ENCODE peak calls at places on chromosomes 2 and 18, in nine cellular contexts. R, U, J, I, F, T, Y, E and Z are unnamed samples.

GRCh38 chr18:55735199-55735855 is 147.3 kb upstream of the TCF4 start:
- DNase-seq in R (no peak), Y (no peak), T (no peak), F (no peak), J (no peak), I (no peak), E (no peak), U (no peak), Z (no peak)

GRCh38 chr2:47221039-47221438 is 65.9 kb upstream of the STPG4 start:
- DNase-seq in E (peak), F (no peak), J (no peak), T (no peak), I (no peak), Y (no peak), R (peak), U (no peak), Z (no peak)

GRCh38 chr2:1546023-1546591 is 132.8 kb downstream of the TPO start:
- DNase-seq in E (peak), J (peak), R (peak), F (no peak), I (no peak), Y (peak), T (no peak), U (no peak), Z (peak)

GRCh38 chr2:214801768-214802397 is 7.6 kb downstream of the BARD1 start:
- DNase-seq in T (no peak), F (no peak), R (no peak), I (no peak), J (no peak), Y (no peak), E (no peak), U (no peak), Z (no peak)

GRCh38 chr2:16293398-16293797 is 353.0 kb downstream of the MYCN start:
- DNase-seq in I (no peak), F (no peak), R (no peak), U (no peak), T (no peak), Y (no peak), J (no peak), E (no peak), Z (no peak)

GRCh38 chr2:144332356-144333143 is 187.4 kb downstream of the ZEB2 start:
- DNase-seq in T (peak), Y (peak), U (peak), I (peak), R (peak), E (peak), F (peak), J (peak), Z (peak)

GRCh38 chr2:35080231-35080905 is 1275.2 kb upstream of the CRIM1 start:
- DNase-seq in U (no peak), R (peak), T (no peak), E (peak), J (no peak), F (no peak), Y (no peak), I (no peak), Z (no peak)

GRCh38 chr2:44305882-44306281 is 30.6 kb downstream of the SLC3A1 start:
- DNase-seq in I (no peak), U (no peak), R (no peak), F (no peak), J (no peak), T (no peak), Y (no peak), E (no peak), Z (no peak)

GRCh38 chr2:172095146-172095904 is 7.4 kb downstream of the DLX2 start:
- DNase-seq in Y (peak), F (no peak), J (peak), U (peak), E (peak), T (peak), R (peak), I (peak), Z (peak)

GRCh38 chr2:230821261-230821990 is 43.3 kb upstream of the ITM2C start:
- DNase-seq in F (no peak), R (no peak), E (no peak), I (no peak), Y (no peak), J (no peak), T (no peak), U (no peak), Z (no peak)

GRCh38 chr18:37375181-37375580 is 190.4 kb downstream of the CELF4 start:
- DNase-seq in J (no peak), T (no peak), Y (no peak), U (no peak), E (no peak), F (no peak), R (no peak), I (no peak), Z (no peak)

GRCh38 chr2:59974051-59974766 is 579.2 kb downstream of the BCL11A start:
- DNase-seq in Y (no peak), E (no peak), F (no peak), T (no peak), U (no peak), R (no peak), J (no peak), I (no peak), Z (no peak)

GRCh38 chr2:226030369-226031077 is 631.0 kb downstream of the NYAP2 start:
- DNase-seq in U (no peak), T (no peak), I (no peak), E (no peak), Y (no peak), R (no peak), F (no peak), J (no peak), Z (no peak)

GRCh38 chr2:207202645-207203044 is 36.9 kb upstream of the KLF7 start:
- DNase-seq in F (no peak), U (no peak), R (peak), J (peak), Y (no peak), I (no peak), T (no peak), E (peak), Z (no peak)

GRCh38 chr2:129301431-129301913 is 678.0 kb upstream of the RAB6C start:
- DNase-seq in U (no peak), J (no peak), T (no peak), I (no peak), E (peak), Y (no peak), R (no peak), F (no peak), Z (no peak)

GRCh38 chr2:187403568-187404260 is 44.3 kb downstream of the CALCRL start:
- DNase-seq in F (no peak), R (no peak), Y (no peak), U (no peak), J (peak), T (no peak), I (no peak), E (peak), Z (no peak)

GRCh38 chr2:240557101-240557751 is 562 bp downstream of the ANKMY1 start:
- DNase-seq in U (no peak), F (no peak), I (peak), E (no peak), J (no peak), Y (no peak), R (no peak), T (no peak), Z (no peak)

GRCh38 chr2:65317841-65318240 is 90.2 kb downstream of the ACTR2 start:
- DNase-seq in J (no peak), F (no peak), U (no peak), I (no peak), E (no peak), T (no peak), R (no peak), Y (no peak), Z (no peak)